ENCODE peak calls at places on chromosomes 16 and 17, in ten cellular contexts. R is endothelial cell, Y is body of pancreas, I is coronary artery, F is GM12865, D is SK-N-SH, Q is GM23338, E is transverse colon, U is left ventricle myocardium inferior, J is astrocyte of the cerebellum. T is an unnamed sample.

GRCh38 chr16:51756447-51757123 is 605.5 kb upstream of the SALL1 start:
- DNase-seq in R (no peak), Y (no peak), I (no peak), F (peak), D (no peak), Q (no peak), E (no peak), U (no peak), J (no peak), T (no peak)

GRCh38 chr16:8848939-8849391 is 19.8 kb downstream of the CARHSP1 start:
- DNase-seq in R (no peak), Y (no peak), I (peak), F (no peak), D (peak), Q (no peak), E (no peak), U (no peak), J (no peak), T (no peak)

GRCh38 chr16:9469512-9469911 is 378.1 kb downstream of the HAPSTR1 start:
- DNase-seq in R (no peak), Y (no peak), I (no peak), F (no peak), D (no peak), Q (no peak), E (no peak), U (no peak), J (peak), T (no peak)

GRCh38 chr17:29514792-29515191 is 52.0 kb downstream of the ABHD15 start:
- DNase-seq in R (no peak), Y (peak), I (no peak), F (no peak), D (no peak), Q (no peak), E (no peak), U (no peak), J (peak), T (no peak)

GRCh38 chr17:10698116-10698818 is 873 bp downstream of the ADPRM start:
- DNase-seq in R (no peak), Y (no peak), I (no peak), F (peak), D (peak), Q (peak), E (no peak), U (no peak), J (no peak), T (no peak)

GRCh38 chr16:55898592-55898991 is 23.4 kb upstream of the CES5A start:
- DNase-seq in R (no peak), Y (no peak), I (peak), F (no peak), D (no peak), Q (no peak), E (no peak), U (no peak), J (no peak), T (no peak)

GRCh38 chr17:37103191-37103590 is 154.4 kb downstream of the AATF start:
- DNase-seq in R (no peak), Y (no peak), I (no peak), F (no peak), D (no peak), Q (no peak), E (no peak), U (no peak), J (no peak), T (no peak)

GRCh38 chr17:43199633-43200032 is 12.0 kb upstream of the TMEM106A start:
- DNase-seq in R (no peak), Y (no peak), I (no peak), F (no peak), D (no peak), Q (no peak), E (no peak), U (no peak), J (no peak), T (no peak)

GRCh38 chr17:82545071-82545462 is 25.5 kb downstream of the FOXK2 start:
- DNase-seq in R (no peak), Y (no peak), I (no peak), F (no peak), D (no peak), Q (no peak), E (no peak), U (no peak), J (no peak), T (no peak)

GRCh38 chr17:65557349-65558310 is 3.8 kb downstream of the AXIN2 start:
- DNase-seq in R (no peak), Y (no peak), I (no peak), F (no peak), D (no peak), Q (no peak), E (no peak), U (no peak), J (peak), T (no peak)

GRCh38 chr17:57442401-57442823 is 186.1 kb downstream of the MSI2 start:
- DNase-seq in R (no peak), Y (no peak), I (no peak), F (no peak), D (no peak), Q (no peak), E (no peak), U (no peak), J (no peak), T (no peak)

GRCh38 chr17:57438031-57438731 is 181.9 kb downstream of the MSI2 start:
- DNase-seq in R (no peak), Y (no peak), I (no peak), F (no peak), D (peak), Q (no peak), E (no peak), U (no peak), J (no peak), T (no peak)

GRCh38 chr17:57441270-57441600 is 184.9 kb downstream of the MSI2 start:
- DNase-seq in R (no peak), Y (no peak), I (no peak), F (no peak), D (no peak), Q (no peak), E (no peak), U (no peak), J (no peak), T (no peak)

GRCh38 chr17:57442914-57443571 is 186.7 kb downstream of the MSI2 start:
- DNase-seq in R (no peak), Y (peak), I (no peak), F (peak), D (no peak), Q (no peak), E (peak), U (peak), J (no peak), T (no peak)

DNA sequence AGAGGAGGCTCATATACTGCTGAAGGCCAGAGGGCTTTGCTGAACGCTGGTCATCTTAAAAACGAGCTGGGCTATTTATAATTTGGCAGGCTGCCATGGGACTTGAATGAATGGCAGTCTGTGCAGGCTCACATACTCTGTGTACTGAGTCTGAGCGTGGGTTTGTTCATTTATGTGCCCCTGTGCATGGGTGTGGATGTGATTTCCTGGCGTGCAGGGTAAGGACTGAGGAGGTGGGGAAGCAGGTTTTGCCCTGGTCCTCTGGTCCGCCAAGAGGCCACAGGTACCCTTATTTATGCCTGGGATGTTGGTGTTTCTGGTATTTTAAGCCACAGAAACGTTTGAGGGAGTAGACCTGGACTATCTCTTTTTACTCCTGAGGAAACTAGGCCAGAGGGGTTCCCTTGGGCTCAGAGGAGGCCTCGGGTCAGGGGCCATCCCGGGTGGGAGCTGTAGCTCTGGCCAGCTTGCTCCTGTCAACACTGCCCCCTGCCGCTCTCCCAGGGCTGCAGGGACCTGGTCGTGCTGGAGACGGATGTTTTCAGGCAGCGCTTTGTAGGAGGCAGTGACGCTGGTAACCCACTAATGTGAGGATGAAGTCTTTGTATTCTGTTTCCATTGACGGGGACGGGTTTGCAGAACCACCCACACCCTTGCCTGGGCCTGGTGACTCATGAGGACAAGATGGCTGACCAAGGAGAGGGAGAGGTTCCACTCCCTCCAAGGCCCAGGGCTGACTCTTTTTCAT is 184.4 kb downstream of the MSI2 start:
- DNase-seq in R (peak), Y (peak), I (peak), F (peak), D (peak), Q (peak), E (peak), U (peak), J (peak), T (peak)
- TF ChIP-seq CTCF in R (no peak), Y (no peak), I (no peak), F (no peak), D (peak), Q (peak), E (no peak), U (peak), J (peak), T (no peak)

GRCh38 chr17:15882058-15882720 is 62.7 kb upstream of the ADORA2B start:
- DNase-seq in R (no peak), Y (no peak), I (no peak), F (no peak), D (no peak), Q (peak), E (no peak), U (no peak), J (no peak), T (no peak)
- TF ChIP-seq CTCF in R (no peak), Y (no peak), I (no peak), F (no peak), D (no peak), Q (peak), E (no peak), U (peak), J (no peak), T (no peak)

GRCh38 chr17:68190495-68190894 is 57.3 kb upstream of the AMZ2 start:
- DNase-seq in R (no peak), Y (no peak), I (no peak), F (no peak), D (no peak), Q (no peak), E (no peak), U (no peak), J (no peak), T (no peak)

GRCh38 chr17:68182016-68182315 is 65.9 kb upstream of the AMZ2 start:
- DNase-seq in R (no peak), Y (no peak), I (no peak), F (peak), D (no peak), Q (no peak), E (no peak), U (no peak), J (peak), T (no peak)

GRCh38 chr17:68184141-68184571 is 63.7 kb upstream of the AMZ2 start:
- DNase-seq in R (no peak), Y (no peak), I (no peak), F (no peak), D (no peak), Q (peak), E (no peak), U (no peak), J (peak), T (no peak)

GRCh38 chr17:68182940-68183551 is 64.8 kb upstream of the AMZ2 start:
- DNase-seq in R (no peak), Y (no peak), I (no peak), F (peak), D (no peak), Q (peak), E (peak), U (no peak), J (no peak), T (no peak)

DNA sequence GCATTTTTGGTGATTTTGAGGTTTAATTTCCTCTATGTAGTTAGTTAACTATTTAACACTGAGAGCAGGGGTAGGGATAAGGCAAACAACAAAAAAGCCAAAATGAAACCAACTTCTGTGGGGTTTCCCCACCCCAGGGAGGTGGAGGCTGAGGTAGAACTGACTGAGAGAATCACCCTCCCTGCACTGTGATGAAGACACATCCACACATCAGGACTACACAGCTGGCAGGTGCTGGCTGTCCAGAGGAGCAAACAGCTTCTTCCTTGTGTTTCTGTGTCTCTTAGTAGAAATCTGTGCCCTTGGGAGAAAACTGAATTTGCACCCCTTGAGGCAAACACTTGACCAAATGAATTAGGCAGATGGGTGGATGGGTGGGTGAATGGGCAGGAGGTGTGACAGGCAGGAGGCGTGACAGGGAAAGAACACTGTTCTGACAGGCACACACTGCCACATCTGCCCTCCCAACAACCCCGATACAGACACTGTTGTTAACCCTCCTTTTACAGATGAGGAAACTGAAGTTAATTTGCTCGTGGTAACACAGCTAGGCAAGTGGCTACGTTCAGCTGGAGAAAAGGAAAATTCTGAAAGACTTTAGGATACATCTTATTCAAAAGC is 62.9 kb upstream of the AMZ2 start:
- DNase-seq in R (no peak), Y (no peak), I (no peak), F (peak), D (no peak), Q (no peak), E (no peak), U (no peak), J (no peak), T (peak)
- TF ChIP-seq CTCF in R (no peak), Y (no peak), I (no peak), F (no peak), D (no peak), Q (no peak), E (no peak), U (no peak), J (no peak), T (no peak)

GRCh38 chr17:80520810-80521209 is 23.8 kb upstream of the RPTOR start:
- DNase-seq in R (no peak), Y (no peak), I (no peak), F (no peak), D (no peak), Q (no peak), E (no peak), U (no peak), J (no peak), T (no peak)
- TF ChIP-seq CTCF in R (no peak), Y (no peak), I (no peak), F (no peak), D (no peak), Q (no peak), E (no peak), U (no peak), J (no peak), T (no peak)

GRCh38 chr17:79702071-79702470 is 28.7 kb upstream of the ENPP7 start:
- DNase-seq in R (peak), Y (no peak), I (no peak), F (no peak), D (peak), Q (peak), E (no peak), U (no peak), J (no peak), T (no peak)
- TF ChIP-seq CTCF in R (peak), Y (no peak), I (no peak), F (no peak), D (no peak), Q (peak), E (no peak), U (no peak), J (no peak), T (no peak)

GRCh38 chr16:29819506-29819905 is 756 bp upstream of the MVP start:
- DNase-seq in R (no peak), Y (no peak), I (peak), F (no peak), D (no peak), Q (no peak), E (peak), U (no peak), J (no peak), T (no peak)
- TF ChIP-seq CTCF in R (no peak), Y (peak), I (no peak), F (no peak), D (peak), Q (peak), E (peak), U (no peak), J (peak), T (no peak)

GRCh38 chr17:61362396-61362795 is 37.2 kb upstream of the TBX2 start:
- DNase-seq in R (no peak), Y (no peak), I (no peak), F (no peak), D (no peak), Q (no peak), E (no peak), U (no peak), J (no peak), T (no peak)
- TF ChIP-seq CTCF in R (no peak), Y (no peak), I (no peak), F (no peak), D (no peak), Q (no peak), E (no peak), U (no peak), J (no peak), T (no peak)

GRCh38 chr16:74999683-75000480 is 1.1 kb downstream of the ZNRF1 start:
- DNase-seq in R (peak), Y (peak), I (no peak), F (peak), D (peak), Q (peak), E (peak), U (peak), J (no peak), T (peak)
- TF ChIP-seq CTCF in R (no peak), Y (no peak), I (no peak), F (no peak), D (peak), Q (no peak), E (no peak), U (no peak), J (no peak), T (no peak)